ENCODE peak calls at places on chromosomes 6 and 20, in six cellular contexts. J is K562, I is neural progenitor cell, K is fibroblast of lung, W is kidney, B is PC-3. R is an unnamed sample.

GRCh38 chr6:87731818-87732661 is 30.0 kb upstream of the AKIRIN2 start:
- DNase-seq in W (peak), K (peak), J (peak), B (peak), I (no peak), R (peak)

GRCh38 chr6:36839819-36840379 is 655 bp upstream of the CPNE5 start:
- DNase-seq in W (no peak), J (peak), I (peak), K (no peak), B (peak), R (no peak)

GRCh38 chr6:167957626-167958025 is 39.8 kb upstream of the KIF25 start:
- DNase-seq in J (no peak), B (no peak), K (no peak), W (no peak), I (no peak), R (no peak)

GRCh38 chr6:27474172-27474465 is 1.2 kb upstream of the ZNF184 start:
- DNase-seq in K (no peak), B (no peak), W (no peak), J (no peak), I (no peak), R (no peak)

GRCh38 chr20:17469631-17470030 is 61.5 kb downstream of the BFSP1 start:
- DNase-seq in J (no peak), K (no peak), W (no peak), I (no peak), B (no peak), R (no peak)

GRCh38 chr20:19993937-19994667 is 23.1 kb upstream of the NAA20 start:
- DNase-seq in B (peak), J (no peak), W (no peak), I (no peak), K (peak), R (no peak)

GRCh38 chr6:74333406-74333805 is 637.4 kb downstream of the CD109 start:
- DNase-seq in I (no peak), W (no peak), K (peak), B (no peak), J (no peak), R (no peak)

GRCh38 chr6:155943635-155944034 is 488.0 kb upstream of the NOX3 start:
- DNase-seq in B (peak), J (no peak), I (no peak), K (peak), W (no peak), R (no peak)

GRCh38 chr6:117521785-117522502 is 39.5 kb downstream of the DCBLD1 start:
- DNase-seq in B (no peak), J (no peak), W (no peak), K (peak), I (no peak), R (no peak)

GRCh38 chr20:33233129-33233774 is 2.5 kb upstream of the BPIFA1 start:
- DNase-seq in J (peak), B (no peak), W (no peak), I (peak), K (no peak), R (no peak)

GRCh38 chr6:111737065-111737521 is 131.4 kb upstream of the TRAF3IP2 start:
- DNase-seq in K (peak), I (no peak), W (no peak), B (peak), J (no peak), R (no peak)

GRCh38 chr6:149985506-149985937 is 21.8 kb downstream of the ULBP1 start:
- DNase-seq in B (no peak), J (no peak), K (no peak), I (no peak), W (no peak), R (no peak)

GRCh38 chr20:33770005-33770404 is 38.2 kb downstream of the ZNF341 start:
- DNase-seq in B (no peak), I (no peak), K (no peak), W (no peak), J (no peak), R (no peak)

GRCh38 chr20:4217349-4217761 is 202.0 kb upstream of the RNF24 start:
- DNase-seq in K (peak), W (no peak), J (no peak), I (peak), B (peak), R (peak)

GRCh38 chr20:11582073-11582472 is 335.6 kb upstream of the BTBD3 start:
- DNase-seq in B (no peak), K (peak), W (no peak), I (no peak), J (no peak), R (no peak)

GRCh38 chr20:62835931-62836861 is 19.3 kb downstream of the COL9A3 start:
- DNase-seq in W (peak), B (peak), K (peak), I (no peak), J (no peak), R (no peak)

GRCh38 chr6:34374112-34374907 is 18.2 kb downstream of the NUDT3 start:
- DNase-seq in I (no peak), J (no peak), K (no peak), B (no peak), W (no peak), R (no peak)

GRCh38 chr6:138382498-138383265 is 5.0 kb downstream of the SMIM28 start:
- DNase-seq in J (no peak), I (no peak), B (no peak), K (no peak), W (no peak), R (no peak)
- TF ChIP-seq CTCF in J (no peak), I (peak), B (no peak), K (no peak), W (no peak), R (no peak)

DNA sequence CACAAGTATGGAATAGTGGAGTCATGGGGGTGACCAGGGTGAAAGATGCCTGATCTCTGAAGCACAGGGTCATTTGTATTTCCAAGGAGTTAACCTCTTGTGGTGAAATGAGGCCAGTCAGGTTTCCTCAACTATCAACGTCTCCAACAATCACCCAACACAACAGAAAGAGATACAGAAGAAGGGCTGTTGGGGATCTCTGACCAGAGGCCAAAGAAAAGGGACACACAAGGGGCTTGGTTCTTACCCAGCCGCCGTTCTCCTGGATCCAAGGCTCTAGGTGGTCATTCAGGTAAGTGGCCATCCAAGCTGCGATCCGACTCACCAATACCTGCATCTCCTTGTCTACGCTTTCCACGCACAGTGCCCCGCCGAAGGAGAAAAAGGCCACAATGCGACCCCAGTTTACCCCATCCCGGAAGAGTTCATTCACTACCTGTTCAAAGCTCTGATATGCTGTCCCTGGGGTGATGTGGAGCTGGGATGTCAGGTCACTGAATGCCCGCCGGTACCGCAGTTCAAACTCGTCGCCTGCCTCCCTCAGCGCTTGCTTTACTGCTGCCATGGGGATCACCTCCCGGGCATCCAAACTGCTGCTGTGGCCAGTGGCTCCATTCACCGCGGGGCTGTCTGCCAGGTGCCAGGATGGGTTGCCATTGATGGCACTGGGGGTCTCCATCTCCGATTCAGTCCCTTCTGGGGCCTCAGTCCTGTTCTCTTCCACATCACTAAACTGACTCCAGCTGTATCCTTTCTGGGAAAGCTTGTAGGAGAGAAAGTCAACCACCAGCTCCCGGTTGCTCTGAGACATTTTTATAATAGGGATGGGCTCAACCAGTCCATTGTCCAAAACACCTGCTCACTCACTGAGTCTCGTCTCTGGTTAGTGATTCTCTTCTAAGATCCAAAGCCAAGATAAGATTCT is 998 bp downstream of the BCL2L1 start:
- DNase-seq in J (no peak), B (peak), K (no peak), I (no peak), W (no peak), R (peak)
- H3K9ac ChIP-seq in J (peak), B (peak), K (peak), I (no peak), W (peak), R (peak)

GRCh38 chr6:28838634-28839442 is 84.9 kb downstream of the TRIM27 start:
- DNase-seq in K (peak), I (peak), B (peak), W (peak), J (peak), R (peak)
- TF ChIP-seq CTCF in K (peak), I (peak), B (peak), W (peak), J (peak), R (peak)

GRCh38 chr6:138485005-138485545 is 14.2 kb downstream of the NHSL1 start:
- DNase-seq in B (no peak), I (peak), K (peak), W (no peak), J (no peak), R (no peak)

GRCh38 chr6:138485586-138486248 is 13.6 kb downstream of the NHSL1 start:
- DNase-seq in W (no peak), J (no peak), I (peak), B (no peak), K (no peak), R (no peak)

GRCh38 chr6:138483911-138484731 is 15.2 kb downstream of the NHSL1 start:
- DNase-seq in I (no peak), K (no peak), J (no peak), W (no peak), B (no peak), R (no peak)

GRCh38 chr6:138487122-138487604 is 12.1 kb downstream of the NHSL1 start:
- DNase-seq in I (no peak), B (no peak), W (no peak), K (no peak), J (no peak), R (no peak)

GRCh38 chr6:138486249-138487121 is 12.8 kb downstream of the NHSL1 start:
- DNase-seq in J (no peak), K (no peak), I (no peak), B (no peak), W (no peak), R (no peak)
- H3K9ac ChIP-seq in J (no peak), K (no peak), I (no peak), B (no peak), W (no peak), R (no peak)

GRCh38 chr6:169376458-169376857 is 122.8 kb upstream of the THBS2 start:
- DNase-seq in W (no peak), B (no peak), K (no peak), I (no peak), J (no peak), R (no peak)
- TF ChIP-seq CTCF in W (no peak), B (no peak), K (no peak), I (no peak), J (no peak), R (no peak)

GRCh38 chr20:1804129-1804503 is 91.1 kb upstream of the SIRPA start:
- DNase-seq in I (no peak), B (no peak), J (no peak), K (no peak), W (no peak), R (no peak)

GRCh38 chr20:1805161-1805581 is 90.0 kb upstream of the SIRPA start:
- DNase-seq in B (no peak), W (peak), J (no peak), K (no peak), I (peak), R (no peak)

GRCh38 chr20:1804554-1804956 is 90.7 kb upstream of the SIRPA start:
- DNase-seq in J (no peak), B (no peak), I (no peak), K (no peak), W (no peak), R (no peak)

GRCh38 chr20:1802385-1803215 is 92.6 kb upstream of the SIRPA start:
- DNase-seq in B (peak), J (peak), I (peak), K (peak), W (peak), R (peak)

DNA sequence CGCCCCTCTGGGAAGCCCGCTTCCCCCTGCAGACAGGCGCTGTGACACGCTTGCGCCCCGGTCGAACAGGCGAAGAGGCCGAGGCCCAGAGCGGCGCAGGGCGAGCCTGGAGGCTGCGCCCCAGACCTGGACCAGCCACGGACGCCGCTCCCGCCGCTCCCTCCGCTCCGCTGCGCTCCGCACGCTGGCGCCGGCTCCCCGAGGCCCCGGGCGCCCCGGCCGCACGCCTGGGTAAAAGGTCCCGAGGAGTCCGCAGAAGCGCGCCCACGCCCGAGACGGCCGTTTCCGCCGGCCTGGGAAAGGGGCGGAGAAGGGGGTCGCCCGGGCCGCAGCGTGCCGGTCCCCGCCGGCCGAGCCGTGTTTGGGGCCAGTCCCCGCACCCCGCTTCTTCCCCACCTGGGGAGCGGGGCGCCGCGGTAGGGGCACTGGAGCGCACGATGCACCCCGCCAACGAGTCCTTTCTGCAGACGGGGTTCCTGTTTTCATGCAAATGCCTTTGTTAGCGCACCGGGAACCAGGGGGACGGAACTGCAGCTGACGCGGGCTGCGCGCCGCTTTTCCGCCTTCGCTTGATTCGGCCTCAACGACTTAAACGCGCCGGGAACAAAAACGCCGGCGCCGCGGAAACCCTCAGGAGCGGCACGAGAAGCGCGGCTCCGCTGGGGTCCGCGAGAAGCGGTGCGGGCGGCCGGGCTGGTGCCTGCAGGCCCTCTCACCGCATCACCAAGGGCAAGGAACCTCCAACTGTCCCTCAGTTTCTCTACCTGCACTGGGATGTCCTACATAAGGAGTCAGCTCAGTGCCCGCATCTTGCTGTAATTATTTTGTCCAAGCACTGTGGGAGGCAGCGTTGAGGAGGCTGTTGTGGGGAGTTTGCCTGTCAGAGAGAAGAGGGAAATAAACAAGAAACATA is 91.7 kb upstream of the SIRPA start:
- DNase-seq in B (no peak), W (peak), J (no peak), K (peak), I (peak), R (peak)
- H3K9ac ChIP-seq in B (no peak), W (no peak), J (no peak), K (peak), I (no peak), R (peak)

GRCh38 chr6:71393471-71393870 is 104.9 kb downstream of the OGFRL1 start:
- DNase-seq in I (no peak), J (no peak), W (no peak), K (no peak), B (peak), R (no peak)

GRCh38 chr6:71394001-71394432 is 105.4 kb downstream of the OGFRL1 start:
- DNase-seq in W (no peak), I (no peak), B (peak), K (peak), J (no peak), R (no peak)

GRCh38 chr6:71392286-71392685 is 103.7 kb downstream of the OGFRL1 start:
- DNase-seq in J (no peak), K (no peak), W (no peak), B (no peak), I (no peak), R (no peak)

GRCh38 chr6:71388846-71389543 is 100.4 kb downstream of the OGFRL1 start:
- DNase-seq in K (peak), W (no peak), B (no peak), I (no peak), J (no peak), R (no peak)

GRCh38 chr6:71391126-71391525 is 102.5 kb downstream of the OGFRL1 start:
- DNase-seq in W (no peak), I (no peak), K (no peak), B (no peak), J (no peak), R (no peak)
- TF ChIP-seq CTCF in W (no peak), I (no peak), K (no peak), B (no peak), J (no peak), R (no peak)

GRCh38 chr20:46388201-46388836 is 18.1 kb downstream of the ELMO2 start:
- DNase-seq in J (no peak), B (no peak), I (no peak), W (no peak), K (no peak), R (no peak)
- H3K9ac ChIP-seq in J (no peak), B (no peak), I (no peak), W (no peak), K (no peak), R (no peak)

R was measured in colonic mucosa.